ENCODE peak calls at places on chromosomes 5 and 9, in four cellular contexts. N is AG10803, Q is endodermal cell, K is A549. J is an unnamed sample.

GRCh38 chr9:93477397-93477796 is 24.0 kb upstream of the FAM120AOS start:
- DNase-seq in N (no peak), K (no peak), Q (no peak), J (no peak)

GRCh38 chr5:164824671-164825070 is 1319.3 kb downstream of the MAT2B start:
- DNase-seq in Q (peak), K (no peak), N (no peak), J (no peak)

GRCh38 chr5:1507457-1507856 is 16.3 kb downstream of the LPCAT1 start:
- DNase-seq in N (no peak), K (no peak), Q (peak), J (no peak)

GRCh38 chr9:90916147-90916734 is 114.6 kb downstream of the SYK start:
- DNase-seq in Q (no peak), K (no peak), N (no peak), J (peak)

GRCh38 chr5:5666076-5666365 is 243.5 kb downstream of the ICE1 start:
- DNase-seq in N (no peak), K (no peak), Q (no peak), J (no peak)

GRCh38 chr5:137836997-137837396 is 30.7 kb upstream of the MYOT start:
- DNase-seq in Q (no peak), N (peak), K (no peak), J (peak)

GRCh38 chr5:93428868-93429267 is 152.2 kb downstream of the NR2F1-AS1 start:
- DNase-seq in Q (no peak), K (peak), N (no peak), J (no peak)

GRCh38 chr9:84261082-84261746 is 79.3 kb downstream of the SLC28A3 start:
- DNase-seq in K (peak), N (peak), Q (peak), J (peak)

GRCh38 chr5:135204151-135204600 is 170.1 kb upstream of the PITX1 start:
- DNase-seq in N (no peak), K (no peak), Q (no peak), J (no peak)

GRCh38 chr9:93698140-93698908 is 121.9 kb downstream of the PHF2 start:
- DNase-seq in N (no peak), K (no peak), Q (peak), J (no peak)

GRCh38 chr9:86217076-86217475 is 42.4 kb downstream of the C9orf153 start:
- DNase-seq in Q (no peak), N (no peak), K (no peak), J (peak)

GRCh38 chr5:172133359-172134029 is 54.5 kb downstream of the STK10 start:
- DNase-seq in K (no peak), N (peak), Q (no peak), J (peak)

GRCh38 chr9:4238522-4238921 is 61.3 kb downstream of the GLIS3 start:
- DNase-seq in N (peak), K (no peak), Q (no peak), J (peak)

GRCh38 chr5:135193213-135194125 is 159.4 kb upstream of the PITX1 start:
- DNase-seq in Q (no peak), K (no peak), N (peak), J (peak)

GRCh38 chr9:132991351-132992300 is 13.1 kb downstream of the GFI1B start:
- DNase-seq in K (no peak), Q (peak), N (no peak), J (no peak)

GRCh38 chr9:92609142-92609500 is 60.8 kb downstream of the IPPK start:
- DNase-seq in Q (no peak), K (no peak), N (peak), J (no peak)

GRCh38 chr5:151295801-151296477 is 7.6 kb downstream of the SLC36A3 start:
- DNase-seq in N (no peak), K (no peak), Q (no peak), J (no peak)

GRCh38 chr5:103224118-103224893 is 34.3 kb upstream of the MACIR start:
- DNase-seq in K (peak), N (peak), Q (peak), J (peak)

GRCh38 chr5:98768160-98769005 is 5.1 kb upstream of the RGMB start:
- DNase-seq in K (peak), Q (peak), N (peak), J (peak)

GRCh38 chr5:159102294-159102934 is 2.7 kb upstream of the EBF1 start:
- DNase-seq in K (no peak), Q (no peak), N (peak), J (no peak)
- H3K4me3 ChIP-seq in K (no peak), Q (no peak), N (peak), J (no peak)

DNA sequence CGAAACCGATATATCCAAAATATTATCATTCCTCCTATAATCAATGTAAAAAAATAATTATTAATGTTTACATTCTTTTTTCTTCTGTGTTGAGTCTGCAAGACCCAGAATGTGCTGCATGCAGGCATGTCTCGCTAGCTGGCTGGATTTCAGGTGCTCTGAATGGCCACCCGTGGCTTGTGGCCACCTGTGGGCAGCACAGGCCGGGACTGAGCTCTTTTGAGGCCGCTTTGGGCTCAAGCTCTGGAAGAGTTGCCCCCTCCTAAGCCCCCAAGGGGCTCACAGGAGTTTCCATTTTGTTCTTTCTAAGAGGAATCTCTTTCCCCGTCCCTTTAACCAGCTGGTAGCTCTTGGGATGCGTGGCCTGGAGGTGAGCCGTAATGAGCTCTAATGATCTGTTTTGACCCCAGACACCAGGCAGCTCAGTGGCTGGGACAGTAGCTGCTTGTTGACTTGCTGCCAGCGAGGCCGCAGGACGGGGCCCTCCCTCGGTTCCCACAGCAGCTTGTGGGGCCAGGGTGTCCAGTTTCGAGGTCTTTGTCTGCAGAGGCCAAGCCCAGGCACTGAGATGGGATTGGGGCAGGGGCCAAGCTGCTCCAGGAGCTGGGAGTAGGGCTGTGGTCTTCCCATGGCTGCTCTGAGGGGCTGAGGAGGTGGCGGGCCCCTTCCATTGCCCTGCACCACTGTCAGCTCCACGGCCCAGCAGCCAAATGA is 20.8 kb downstream of the ASS1 start:
- DNase-seq in K (no peak), Q (no peak), N (no peak), J (no peak)
- TF ChIP-seq CTCF in K (no peak), Q (peak), N (no peak), J (no peak)

GRCh38 chr9:893843-894420 is 52.4 kb downstream of the DMRT1 start:
- DNase-seq in K (peak), N (peak), Q (peak), J (peak)
- H3K4me3 ChIP-seq in K (no peak), N (no peak), Q (no peak), J (no peak)

GRCh38 chr9:106286249-106286648 is 576.7 kb upstream of the ZNF462 start:
- DNase-seq in Q (peak), N (peak), K (peak), J (peak)
- TF ChIP-seq CTCF in Q (peak), N (peak), K (no peak), J (no peak)

DNA sequence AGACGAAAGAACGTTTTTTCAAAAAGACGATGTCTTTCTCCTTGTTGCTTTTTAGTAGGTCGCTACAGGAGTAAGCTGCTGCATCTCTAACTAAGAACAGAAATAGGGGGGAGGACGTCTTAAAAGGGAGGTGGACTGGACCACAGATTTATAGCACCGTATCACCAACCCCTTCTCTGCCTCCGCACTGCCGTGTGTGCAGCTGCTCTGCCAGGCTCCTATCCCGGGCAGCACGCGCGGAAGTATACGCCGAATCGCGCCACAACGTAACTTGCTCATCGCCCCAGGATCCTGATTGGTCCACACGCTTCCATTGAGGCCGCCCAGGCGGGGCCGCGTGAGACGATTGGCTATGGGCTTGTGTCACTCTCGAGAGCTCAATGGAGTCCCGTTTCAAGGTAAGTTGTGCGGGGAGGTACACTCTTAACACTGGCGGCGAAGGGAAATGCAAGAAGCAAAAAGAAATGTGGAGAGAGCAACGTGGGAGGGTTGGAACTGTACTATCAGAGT is at the start of gene ELAVL2:
- DNase-seq in Q (peak), N (peak), K (peak), J (peak)
- H3K4me3 ChIP-seq in Q (peak), N (peak), K (peak), J (peak)

J was measured in epithelial cell of esophagus.